ENCODE peak calls at places on chromosomes 11 and 22, in six cellular contexts. One of them, this sample, is unnamed.

GRCh38 chr11:68338041-68338800 is 25.8 kb downstream of the LRP5 start:
- DNase-seq in lower leg skin: peak
- DNase-seq in breast epithelium: no peak
- DNase-seq in upper lobe of left lung: no peak
- DNase-seq in IMR-90: peak
- DNase-seq in uterus: no peak
- DNase-seq in this sample: no peak

GRCh38 chr11:77081381-77081851 is 14.6 kb downstream of the CAPN5 start:
- DNase-seq in lower leg skin: peak
- DNase-seq in breast epithelium: no peak
- DNase-seq in upper lobe of left lung: no peak
- DNase-seq in IMR-90: no peak
- DNase-seq in uterus: peak
- DNase-seq in this sample: no peak

GRCh38 chr22:42064629-42065028 is 6.0 kb downstream of the NAGA start:
- DNase-seq in lower leg skin: peak
- DNase-seq in breast epithelium: no peak
- DNase-seq in upper lobe of left lung: no peak
- DNase-seq in IMR-90: no peak
- DNase-seq in uterus: no peak
- DNase-seq in this sample: no peak

GRCh38 chr11:73907191-73907590 is 30.4 kb downstream of the PAAF1 start:
- DNase-seq in lower leg skin: no peak
- DNase-seq in breast epithelium: no peak
- DNase-seq in upper lobe of left lung: peak
- DNase-seq in IMR-90: peak
- DNase-seq in uterus: no peak
- DNase-seq in this sample: peak

GRCh38 chr11:83573097-83573496 is 286.9 kb upstream of the CCDC90B start:
- DNase-seq in lower leg skin: no peak
- DNase-seq in breast epithelium: no peak
- DNase-seq in upper lobe of left lung: no peak
- DNase-seq in IMR-90: peak
- DNase-seq in uterus: no peak
- DNase-seq in this sample: no peak

GRCh38 chr11:35040221-35040942 is 98.6 kb upstream of the CD44 start:
- DNase-seq in lower leg skin: no peak
- DNase-seq in breast epithelium: no peak
- DNase-seq in upper lobe of left lung: no peak
- DNase-seq in IMR-90: peak
- DNase-seq in uterus: no peak
- DNase-seq in this sample: peak

GRCh38 chr11:75792127-75792731 is 22.8 kb upstream of the UVRAG start:
- DNase-seq in lower leg skin: no peak
- DNase-seq in breast epithelium: no peak
- DNase-seq in upper lobe of left lung: no peak
- DNase-seq in IMR-90: no peak
- DNase-seq in uterus: no peak
- DNase-seq in this sample: no peak

GRCh38 chr11:65316979-65317786 is 2.5 kb downstream of the CDC42EP2 start:
- DNase-seq in lower leg skin: peak
- DNase-seq in breast epithelium: peak
- DNase-seq in upper lobe of left lung: peak
- DNase-seq in IMR-90: peak
- DNase-seq in uterus: peak
- DNase-seq in this sample: peak

GRCh38 chr11:130313383-130314183 is 1.1 kb downstream of the ZBTB44 start:
- DNase-seq in lower leg skin: no peak
- DNase-seq in breast epithelium: no peak
- DNase-seq in upper lobe of left lung: no peak
- DNase-seq in IMR-90: peak
- DNase-seq in uterus: no peak
- DNase-seq in this sample: no peak

GRCh38 chr11:67289651-67290479 is 762 bp downstream of the ANKRD13D start:
- DNase-seq in lower leg skin: no peak
- DNase-seq in breast epithelium: no peak
- DNase-seq in upper lobe of left lung: no peak
- DNase-seq in IMR-90: no peak
- DNase-seq in uterus: no peak
- DNase-seq in this sample: peak
- TF ChIP-seq POLR2A in lower leg skin: no peak
- TF ChIP-seq POLR2A in breast epithelium: no peak
- TF ChIP-seq POLR2A in upper lobe of left lung: no peak
- TF ChIP-seq POLR2A in IMR-90: no peak
- TF ChIP-seq POLR2A in uterus: no peak
- TF ChIP-seq POLR2A in this sample: no peak

GRCh38 chr22:28328751-28329150 is 350.9 kb downstream of the TTC28 start:
- DNase-seq in lower leg skin: no peak
- DNase-seq in breast epithelium: no peak
- DNase-seq in upper lobe of left lung: no peak
- DNase-seq in IMR-90: no peak
- DNase-seq in uterus: no peak
- DNase-seq in this sample: no peak
- TF ChIP-seq POLR2A in lower leg skin: no peak
- TF ChIP-seq POLR2A in breast epithelium: no peak
- TF ChIP-seq POLR2A in upper lobe of left lung: no peak
- TF ChIP-seq POLR2A in IMR-90: no peak
- TF ChIP-seq POLR2A in uterus: no peak
- TF ChIP-seq POLR2A in this sample: no peak

GRCh38 chr11:16382638-16383380 is 26.5 kb upstream of the SOX6 start:
- DNase-seq in lower leg skin: no peak
- DNase-seq in breast epithelium: no peak
- DNase-seq in upper lobe of left lung: no peak
- DNase-seq in IMR-90: peak
- DNase-seq in uterus: no peak
- DNase-seq in this sample: no peak

GRCh38 chr11:16382177-16382576 is 25.8 kb upstream of the SOX6 start:
- DNase-seq in lower leg skin: no peak
- DNase-seq in breast epithelium: no peak
- DNase-seq in upper lobe of left lung: no peak
- DNase-seq in IMR-90: no peak
- DNase-seq in uterus: no peak
- DNase-seq in this sample: no peak

GRCh38 chr11:16385099-16385498 is 28.8 kb upstream of the SOX6 start:
- DNase-seq in lower leg skin: no peak
- DNase-seq in breast epithelium: no peak
- DNase-seq in upper lobe of left lung: no peak
- DNase-seq in IMR-90: no peak
- DNase-seq in uterus: no peak
- DNase-seq in this sample: no peak

DNA sequence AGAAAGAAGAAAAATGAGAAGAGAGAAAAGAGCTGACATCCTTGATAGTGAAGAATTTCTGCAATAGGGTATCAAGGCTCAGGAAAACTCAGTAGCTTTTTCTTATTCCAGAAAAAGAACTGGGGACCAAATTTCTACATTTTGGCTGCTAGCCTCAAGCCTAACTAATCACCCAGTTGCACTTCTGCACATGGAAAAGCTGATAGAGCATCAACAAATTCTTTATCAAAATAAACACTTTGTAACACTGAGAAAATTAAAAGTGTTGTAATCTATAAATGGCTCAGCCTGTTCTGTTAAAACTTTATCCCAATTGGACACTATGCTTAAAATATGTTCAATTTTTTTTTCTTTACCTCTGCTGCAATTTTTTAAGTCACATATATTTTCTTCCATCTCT is 24.8 kb upstream of the SOX6 start:
- DNase-seq in lower leg skin: no peak
- DNase-seq in breast epithelium: no peak
- DNase-seq in upper lobe of left lung: no peak
- DNase-seq in IMR-90: peak
- DNase-seq in uterus: no peak
- DNase-seq in this sample: no peak
- TF ChIP-seq POLR2A in lower leg skin: no peak
- TF ChIP-seq POLR2A in breast epithelium: no peak
- TF ChIP-seq POLR2A in upper lobe of left lung: no peak
- TF ChIP-seq POLR2A in IMR-90: no peak
- TF ChIP-seq POLR2A in uterus: no peak
- TF ChIP-seq POLR2A in this sample: no peak

GRCh38 chr22:50299724-50300619 is 7.5 kb downstream of the PLXNB2 start:
- DNase-seq in lower leg skin: no peak
- DNase-seq in breast epithelium: no peak
- DNase-seq in upper lobe of left lung: no peak
- DNase-seq in IMR-90: no peak
- DNase-seq in uterus: no peak
- DNase-seq in this sample: no peak
- TF ChIP-seq POLR2A in lower leg skin: no peak
- TF ChIP-seq POLR2A in breast epithelium: no peak
- TF ChIP-seq POLR2A in upper lobe of left lung: no peak
- TF ChIP-seq POLR2A in IMR-90: no peak
- TF ChIP-seq POLR2A in uterus: no peak
- TF ChIP-seq POLR2A in this sample: no peak

DNA sequence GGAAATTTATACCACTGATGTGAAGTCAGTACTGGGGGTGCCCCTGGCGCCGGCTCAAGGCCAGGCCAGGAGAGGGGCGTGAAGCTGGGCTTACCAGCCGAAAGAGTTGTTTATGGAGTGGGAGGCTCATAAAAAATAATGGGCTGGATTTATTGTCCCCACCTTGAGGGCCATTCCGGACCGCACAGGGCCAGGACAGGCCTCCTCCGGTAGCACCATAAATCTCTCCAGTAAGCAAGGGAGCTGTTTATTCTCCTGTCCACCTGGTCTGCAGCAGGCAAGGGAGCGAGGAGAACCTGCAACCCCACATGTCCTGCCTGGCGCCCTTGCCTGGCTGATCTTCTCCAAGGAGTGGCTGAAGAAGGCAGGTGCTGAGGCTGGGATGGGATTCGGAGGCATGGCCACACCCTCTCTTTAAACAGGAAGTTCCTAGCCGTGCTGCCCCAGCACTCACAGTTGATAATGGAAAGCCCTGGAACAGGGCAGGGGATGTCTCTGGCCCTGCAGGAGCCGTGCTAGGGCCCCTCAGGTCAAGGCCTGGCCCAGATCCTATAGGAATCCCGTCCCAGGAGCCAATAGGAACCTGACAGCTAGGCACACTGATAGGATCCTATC is 65.1 kb downstream of the SCUBE1 start:
- DNase-seq in lower leg skin: no peak
- DNase-seq in breast epithelium: no peak
- DNase-seq in upper lobe of left lung: no peak
- DNase-seq in IMR-90: no peak
- DNase-seq in uterus: no peak
- DNase-seq in this sample: no peak
- TF ChIP-seq POLR2A in lower leg skin: no peak
- TF ChIP-seq POLR2A in breast epithelium: no peak
- TF ChIP-seq POLR2A in upper lobe of left lung: no peak
- TF ChIP-seq POLR2A in IMR-90: no peak
- TF ChIP-seq POLR2A in uterus: no peak
- TF ChIP-seq POLR2A in this sample: no peak

GRCh38 chr11:118251858-118252652 is at the start of gene MPZL3:
- DNase-seq in lower leg skin: peak
- DNase-seq in breast epithelium: peak
- DNase-seq in upper lobe of left lung: peak
- DNase-seq in IMR-90: peak
- DNase-seq in uterus: peak
- DNase-seq in this sample: peak
- TF ChIP-seq POLR2A in lower leg skin: no peak
- TF ChIP-seq POLR2A in breast epithelium: peak
- TF ChIP-seq POLR2A in upper lobe of left lung: no peak
- TF ChIP-seq POLR2A in IMR-90: no peak
- TF ChIP-seq POLR2A in uterus: no peak
- TF ChIP-seq POLR2A in this sample: no peak

DNA sequence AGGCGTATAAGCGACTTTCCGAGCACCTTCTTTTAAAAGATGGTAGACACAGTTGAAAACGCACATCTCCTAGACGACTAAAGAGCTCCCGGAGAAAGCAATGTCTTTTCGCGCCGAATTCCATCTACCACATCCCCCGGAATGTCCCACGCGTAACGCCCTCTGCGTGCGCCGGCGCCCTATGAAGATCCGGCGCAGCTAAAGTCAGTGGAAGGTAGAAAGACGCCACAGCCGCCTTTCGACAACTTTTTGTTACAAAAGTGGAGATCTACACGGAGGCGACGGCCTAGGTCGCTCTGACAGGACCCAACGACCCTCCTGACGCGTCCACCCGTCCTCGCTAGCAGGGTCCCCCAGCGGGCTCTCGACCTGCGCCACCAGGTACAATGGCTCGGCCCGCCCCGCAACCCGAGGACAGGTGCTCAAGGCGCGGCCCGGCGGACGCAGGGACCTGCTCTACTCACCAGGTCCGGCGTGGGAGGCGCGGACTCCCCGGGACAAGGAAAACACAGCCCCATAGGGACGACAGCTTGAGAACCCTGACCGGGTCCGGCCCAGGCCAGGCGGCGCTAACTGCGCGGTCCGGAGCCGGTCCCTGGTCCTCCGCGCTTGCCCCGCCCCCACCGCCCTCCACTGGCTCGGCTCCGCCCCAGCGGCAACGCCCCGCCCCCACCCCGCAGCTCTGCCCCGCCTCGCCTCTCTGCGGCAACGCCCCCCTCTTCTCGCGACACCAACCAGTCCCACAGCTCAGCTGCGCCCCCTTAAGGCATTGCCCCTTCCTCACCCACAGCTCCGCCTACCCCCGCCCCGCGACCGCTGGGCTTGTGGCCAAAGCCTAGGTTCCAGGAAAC is at the start of gene SVIP:
- DNase-seq in lower leg skin: peak
- DNase-seq in breast epithelium: peak
- DNase-seq in upper lobe of left lung: peak
- DNase-seq in IMR-90: peak
- DNase-seq in uterus: peak
- DNase-seq in this sample: peak
- TF ChIP-seq POLR2A in lower leg skin: no peak
- TF ChIP-seq POLR2A in breast epithelium: peak
- TF ChIP-seq POLR2A in upper lobe of left lung: no peak
- TF ChIP-seq POLR2A in IMR-90: no peak
- TF ChIP-seq POLR2A in uterus: peak
- TF ChIP-seq POLR2A in this sample: peak

GRCh38 chr11:20616908-20617307 is 17.5 kb downstream of the SLC6A5 start:
- DNase-seq in lower leg skin: no peak
- DNase-seq in breast epithelium: no peak
- DNase-seq in upper lobe of left lung: no peak
- DNase-seq in IMR-90: no peak
- DNase-seq in uterus: no peak
- DNase-seq in this sample: no peak
- TF ChIP-seq POLR2A in lower leg skin: no peak
- TF ChIP-seq POLR2A in breast epithelium: no peak
- TF ChIP-seq POLR2A in upper lobe of left lung: no peak
- TF ChIP-seq POLR2A in IMR-90: no peak
- TF ChIP-seq POLR2A in uterus: no peak
- TF ChIP-seq POLR2A in this sample: no peak

DNA sequence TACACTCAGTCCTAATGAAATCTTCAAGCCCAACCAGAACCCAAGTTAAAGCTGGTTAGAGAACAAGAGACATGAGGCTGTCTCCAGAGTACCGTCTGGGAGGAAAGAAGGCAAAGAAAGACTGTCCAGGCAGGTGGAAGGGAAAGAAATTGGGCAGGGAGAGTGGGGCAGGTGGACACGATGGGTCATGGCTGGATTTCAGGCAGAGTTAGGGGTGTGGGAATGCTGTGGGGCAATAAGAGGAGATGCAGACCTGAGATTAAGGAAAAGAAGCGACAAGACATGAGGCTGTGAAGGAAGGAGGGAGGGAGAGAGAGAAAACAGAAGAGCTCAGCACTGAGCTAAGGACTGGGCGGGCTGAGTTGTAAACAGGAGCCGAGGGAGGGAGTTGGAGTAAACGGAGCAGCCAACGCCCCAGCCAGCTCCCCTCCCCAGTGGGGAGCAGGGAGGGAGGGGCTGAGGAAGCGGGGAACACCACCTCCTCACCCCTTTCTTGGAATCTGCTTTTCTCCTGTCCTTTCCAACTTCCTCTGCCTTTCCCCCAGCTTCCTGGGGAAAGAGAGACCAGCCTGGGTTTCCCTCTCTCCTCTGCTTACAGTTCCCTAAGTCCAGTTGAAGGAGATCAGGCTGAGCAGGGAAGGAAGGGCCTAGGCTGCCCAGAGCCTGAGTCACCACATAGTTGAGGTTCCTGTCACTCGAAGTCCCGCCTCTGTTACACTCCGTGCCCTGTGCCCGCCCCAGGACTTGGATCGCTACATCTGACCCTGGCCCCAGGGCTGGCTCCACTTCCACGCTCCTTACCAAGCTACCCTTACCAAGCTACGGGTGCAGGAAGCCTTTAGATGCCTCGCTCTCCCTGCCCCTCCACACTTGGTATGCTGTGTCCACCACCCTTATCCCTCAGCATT is 6.6 kb upstream of the AHNAK start:
- DNase-seq in lower leg skin: peak
- DNase-seq in breast epithelium: peak
- DNase-seq in upper lobe of left lung: peak
- DNase-seq in IMR-90: peak
- DNase-seq in uterus: peak
- DNase-seq in this sample: peak
- TF ChIP-seq POLR2A in lower leg skin: no peak
- TF ChIP-seq POLR2A in breast epithelium: peak
- TF ChIP-seq POLR2A in upper lobe of left lung: peak
- TF ChIP-seq POLR2A in IMR-90: peak
- TF ChIP-seq POLR2A in uterus: peak
- TF ChIP-seq POLR2A in this sample: peak

This sample was measured in H54.